ENCODE peak calls at places on chromosomes 4 and X, in seven cellular contexts. One of them, this sample, is unnamed.

GRCh38 chr4:94947681-94948108 is 189.9 kb downstream of the BMPR1B start:
- DNase-seq in HCT116: no peak
- DNase-seq in A549: no peak
- DNase-seq in IMR-90: no peak
- DNase-seq in HepG2: no peak
- DNase-seq in H1: no peak
- DNase-seq in SK-N-SH: no peak
- DNase-seq in this sample: no peak

GRCh38 chr4:185028625-185029024 is 10.3 kb downstream of the HELT start:
- DNase-seq in H1: no peak
- DNase-seq in HCT116: no peak
- DNase-seq in SK-N-SH: no peak
- DNase-seq in HepG2: no peak
- DNase-seq in IMR-90: no peak
- DNase-seq in A549: no peak
- DNase-seq in this sample: no peak

GRCh38 chr4:16692021-16692420 is 206.4 kb downstream of the LDB2 start:
- DNase-seq in HCT116: no peak
- DNase-seq in A549: no peak
- DNase-seq in HepG2: no peak
- DNase-seq in SK-N-SH: no peak
- DNase-seq in H1: no peak
- DNase-seq in IMR-90: peak
- DNase-seq in this sample: no peak

GRCh38 chr4:55143858-55144257 is 18.5 kb upstream of the KDR start:
- DNase-seq in IMR-90: no peak
- DNase-seq in HepG2: no peak
- DNase-seq in H1: no peak
- DNase-seq in SK-N-SH: no peak
- DNase-seq in A549: no peak
- DNase-seq in HCT116: no peak
- DNase-seq in this sample: no peak

GRCh38 chrX:40418413-40419195 is 162.2 kb upstream of the ATP6AP2 start:
- DNase-seq in H1: no peak
- DNase-seq in SK-N-SH: no peak
- DNase-seq in HCT116: no peak
- DNase-seq in HepG2: no peak
- DNase-seq in IMR-90: no peak
- DNase-seq in A549: no peak
- DNase-seq in this sample: no peak

GRCh38 chr4:38161208-38162113 is 201.3 kb downstream of the PTTG2 start:
- DNase-seq in HCT116: no peak
- DNase-seq in A549: no peak
- DNase-seq in HepG2: no peak
- DNase-seq in IMR-90: peak
- DNase-seq in SK-N-SH: no peak
- DNase-seq in H1: no peak
- DNase-seq in this sample: no peak

GRCh38 chrX:133335027-133335426 is 80.3 kb downstream of the GPC4 start:
- DNase-seq in HCT116: no peak
- DNase-seq in HepG2: no peak
- DNase-seq in IMR-90: peak
- DNase-seq in H1: no peak
- DNase-seq in SK-N-SH: peak
- DNase-seq in A549: peak
- DNase-seq in this sample: peak

GRCh38 chr4:148648599-148648998 is 206.4 kb upstream of the NR3C2 start:
- DNase-seq in SK-N-SH: no peak
- DNase-seq in IMR-90: no peak
- DNase-seq in A549: no peak
- DNase-seq in HepG2: no peak
- DNase-seq in HCT116: no peak
- DNase-seq in H1: no peak
- DNase-seq in this sample: no peak

GRCh38 chrX:10045327-10046000 is 78.3 kb downstream of the CLDN34 start:
- DNase-seq in IMR-90: no peak
- DNase-seq in A549: no peak
- DNase-seq in H1: no peak
- DNase-seq in SK-N-SH: no peak
- DNase-seq in HepG2: no peak
- DNase-seq in HCT116: no peak
- DNase-seq in this sample: no peak

GRCh38 chr4:39528056-39528465 is 822 bp upstream of the UGDH start:
- DNase-seq in SK-N-SH: no peak
- DNase-seq in HCT116: no peak
- DNase-seq in HepG2: no peak
- DNase-seq in IMR-90: peak
- DNase-seq in H1: no peak
- DNase-seq in A549: no peak
- DNase-seq in this sample: no peak

GRCh38 chrX:8988456-8988855 is 45.5 kb downstream of the FAM9B start:
- DNase-seq in SK-N-SH: no peak
- DNase-seq in H1: no peak
- DNase-seq in HepG2: peak
- DNase-seq in IMR-90: peak
- DNase-seq in A549: peak
- DNase-seq in HCT116: no peak
- DNase-seq in this sample: no peak

GRCh38 chr4:60313616-60314015 is 886.5 kb upstream of the ADGRL3 start:
- DNase-seq in H1: no peak
- DNase-seq in HCT116: no peak
- DNase-seq in A549: no peak
- DNase-seq in IMR-90: peak
- DNase-seq in HepG2: no peak
- DNase-seq in SK-N-SH: no peak
- DNase-seq in this sample: no peak

GRCh38 chr4:136583567-136583966 is 948.7 kb downstream of the PCDH18 start:
- DNase-seq in H1: no peak
- DNase-seq in SK-N-SH: no peak
- DNase-seq in HCT116: no peak
- DNase-seq in A549: no peak
- DNase-seq in IMR-90: no peak
- DNase-seq in HepG2: no peak
- DNase-seq in this sample: no peak

GRCh38 chrX:136909706-136910564 is 29.4 kb upstream of the RBMX start:
- DNase-seq in H1: peak
- DNase-seq in SK-N-SH: peak
- DNase-seq in A549: peak
- DNase-seq in IMR-90: peak
- DNase-seq in HCT116: peak
- DNase-seq in HepG2: no peak
- DNase-seq in this sample: peak

GRCh38 chr4:41177016-41177415 is 37.3 kb downstream of the APBB2 start:
- DNase-seq in H1: no peak
- DNase-seq in SK-N-SH: no peak
- DNase-seq in A549: peak
- DNase-seq in HepG2: peak
- DNase-seq in IMR-90: peak
- DNase-seq in HCT116: no peak
- DNase-seq in this sample: no peak

GRCh38 chr4:88938138-88938537 is 118.8 kb downstream of the FAM13A start:
- DNase-seq in IMR-90: peak
- DNase-seq in H1: no peak
- DNase-seq in SK-N-SH: no peak
- DNase-seq in A549: peak
- DNase-seq in HCT116: no peak
- DNase-seq in HepG2: no peak
- DNase-seq in this sample: no peak

GRCh38 chr4:161186750-161187149 is 977.0 kb downstream of the FSTL5 start:
- DNase-seq in IMR-90: no peak
- DNase-seq in H1: no peak
- DNase-seq in HCT116: no peak
- DNase-seq in SK-N-SH: peak
- DNase-seq in A549: no peak
- DNase-seq in HepG2: no peak
- DNase-seq in this sample: no peak

GRCh38 chrX:17655232-17656034 is 81.9 kb upstream of the SCML1 start:
- DNase-seq in SK-N-SH: peak
- DNase-seq in H1: no peak
- DNase-seq in A549: no peak
- DNase-seq in HCT116: no peak
- DNase-seq in HepG2: no peak
- DNase-seq in IMR-90: peak
- DNase-seq in this sample: no peak

GRCh38 chrX:151391722-151392121 is 5.3 kb upstream of the VMA21 start:
- DNase-seq in IMR-90: no peak
- DNase-seq in A549: no peak
- DNase-seq in HepG2: no peak
- DNase-seq in H1: no peak
- DNase-seq in SK-N-SH: no peak
- DNase-seq in HCT116: no peak
- DNase-seq in this sample: peak

GRCh38 chrX:129523076-129524055 is at the start of gene SMARCA1:
- DNase-seq in SK-N-SH: peak
- DNase-seq in HepG2: peak
- DNase-seq in HCT116: peak
- DNase-seq in H1: no peak
- DNase-seq in IMR-90: peak
- DNase-seq in A549: peak
- DNase-seq in this sample: peak

GRCh38 chr4:1154523-1155182 is 17.7 kb downstream of the SPON2 start:
- DNase-seq in SK-N-SH: no peak
- DNase-seq in H1: no peak
- DNase-seq in HepG2: no peak
- DNase-seq in A549: no peak
- DNase-seq in IMR-90: peak
- DNase-seq in HCT116: no peak
- DNase-seq in this sample: no peak
- TF ChIP-seq RAD21 in SK-N-SH: no peak
- TF ChIP-seq RAD21 in H1: no peak
- TF ChIP-seq RAD21 in HepG2: no peak
- TF ChIP-seq RAD21 in A549: no peak
- TF ChIP-seq RAD21 in IMR-90: no peak
- TF ChIP-seq RAD21 in HCT116: no peak
- TF ChIP-seq RAD21 in this sample: no peak

DNA sequence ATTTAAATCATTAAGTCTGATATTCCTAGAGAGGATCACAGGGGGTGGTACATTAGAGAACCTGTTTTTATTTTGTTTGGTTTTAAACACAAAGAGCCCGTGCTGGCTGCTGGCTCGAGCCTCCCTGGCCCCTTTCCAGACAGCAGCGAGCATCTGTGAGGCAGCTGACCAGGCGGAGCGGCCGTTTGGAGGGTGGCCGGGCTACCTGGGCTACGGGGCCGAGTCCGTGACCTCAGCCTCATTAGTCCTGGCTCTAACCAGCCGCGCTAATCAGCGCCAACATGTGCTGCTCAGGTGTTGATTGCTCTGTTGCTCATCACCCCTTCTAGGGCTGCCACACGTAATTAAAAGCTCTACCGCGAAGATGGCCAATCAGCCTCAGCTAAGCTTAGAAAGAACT is 35.3 kb downstream of the DCTD start:
- DNase-seq in A549: no peak
- DNase-seq in H1: no peak
- DNase-seq in SK-N-SH: peak
- DNase-seq in HepG2: no peak
- DNase-seq in HCT116: no peak
- DNase-seq in IMR-90: no peak
- DNase-seq in this sample: no peak
- TF ChIP-seq RAD21 in A549: no peak
- TF ChIP-seq RAD21 in H1: no peak
- TF ChIP-seq RAD21 in SK-N-SH: no peak
- TF ChIP-seq RAD21 in HepG2: no peak
- TF ChIP-seq RAD21 in HCT116: no peak
- TF ChIP-seq RAD21 in IMR-90: no peak
- TF ChIP-seq RAD21 in this sample: no peak

GRCh38 chr4:108432418-108432817 is 188.0 kb upstream of the RPL34 start:
- DNase-seq in HCT116: no peak
- DNase-seq in IMR-90: no peak
- DNase-seq in A549: no peak
- DNase-seq in H1: no peak
- DNase-seq in HepG2: no peak
- DNase-seq in SK-N-SH: no peak
- DNase-seq in this sample: no peak

GRCh38 chr4:108430921-108431320 is 189.5 kb upstream of the RPL34 start:
- DNase-seq in A549: no peak
- DNase-seq in IMR-90: no peak
- DNase-seq in HepG2: no peak
- DNase-seq in HCT116: no peak
- DNase-seq in SK-N-SH: no peak
- DNase-seq in H1: no peak
- DNase-seq in this sample: no peak

GRCh38 chr4:108427946-108428345 is 192.4 kb upstream of the RPL34 start:
- DNase-seq in HepG2: no peak
- DNase-seq in HCT116: no peak
- DNase-seq in H1: no peak
- DNase-seq in IMR-90: peak
- DNase-seq in SK-N-SH: no peak
- DNase-seq in A549: no peak
- DNase-seq in this sample: no peak

DNA sequence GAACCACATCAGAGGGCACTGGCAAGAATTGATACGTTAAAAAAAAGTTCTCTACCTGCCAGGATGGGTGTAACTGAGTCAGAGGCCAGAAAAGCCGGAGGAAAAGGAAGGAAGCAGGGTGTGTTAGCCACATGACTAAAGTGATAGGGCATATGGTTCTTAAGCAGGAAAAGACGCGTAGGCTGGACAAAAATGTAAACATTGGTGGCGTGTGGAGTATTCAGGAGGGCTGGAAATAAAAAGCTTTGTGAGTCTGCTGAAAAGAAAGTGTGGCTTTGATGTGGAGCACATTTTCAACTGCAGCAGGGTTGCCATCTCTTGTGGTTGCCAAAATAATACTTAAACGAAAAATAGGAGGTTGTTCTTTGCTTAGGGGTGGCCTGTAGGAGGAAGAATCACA is 186.5 kb upstream of the RPL34 start:
- DNase-seq in IMR-90: peak
- DNase-seq in H1: no peak
- DNase-seq in HepG2: no peak
- DNase-seq in A549: no peak
- DNase-seq in HCT116: no peak
- DNase-seq in SK-N-SH: no peak
- DNase-seq in this sample: no peak
- TF ChIP-seq RAD21 in IMR-90: no peak
- TF ChIP-seq RAD21 in H1: no peak
- TF ChIP-seq RAD21 in HepG2: no peak
- TF ChIP-seq RAD21 in A549: no peak
- TF ChIP-seq RAD21 in HCT116: no peak
- TF ChIP-seq RAD21 in SK-N-SH: no peak
- TF ChIP-seq RAD21 in this sample: no peak

DNA sequence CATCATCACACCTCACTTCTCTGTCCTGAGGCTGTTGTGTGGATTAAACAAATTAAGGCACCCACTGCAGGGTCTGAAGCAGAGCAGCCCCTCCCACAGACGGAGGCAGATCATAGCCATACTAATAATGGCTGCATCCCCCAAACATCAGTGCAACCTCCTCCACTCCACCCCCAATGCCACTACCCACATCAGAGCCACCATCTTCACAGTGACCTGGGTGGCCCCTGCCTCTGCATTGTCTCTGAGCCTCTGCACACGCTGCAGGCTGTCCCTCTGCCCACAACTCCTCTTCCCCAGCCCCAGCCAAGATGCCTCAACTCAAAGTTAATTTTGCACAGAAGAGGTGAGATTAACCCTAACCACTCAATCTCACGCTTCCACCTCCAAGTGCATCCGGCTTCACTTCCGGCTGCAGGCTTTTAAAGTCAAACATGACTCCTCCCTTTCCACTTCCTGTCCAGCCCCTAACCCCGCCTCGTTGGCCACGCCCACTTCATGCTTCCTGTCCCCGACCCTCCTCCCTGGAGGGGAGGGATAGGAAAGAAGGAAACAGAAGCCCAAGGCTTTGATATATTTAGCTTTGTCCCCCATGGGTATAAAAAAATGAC is 22.7 kb downstream of the JAKMIP1 start:
- DNase-seq in HCT116: no peak
- DNase-seq in A549: peak
- DNase-seq in HepG2: no peak
- DNase-seq in IMR-90: no peak
- DNase-seq in H1: no peak
- DNase-seq in SK-N-SH: no peak
- DNase-seq in this sample: peak
- TF ChIP-seq RAD21 in HCT116: no peak
- TF ChIP-seq RAD21 in A549: no peak
- TF ChIP-seq RAD21 in HepG2: no peak
- TF ChIP-seq RAD21 in IMR-90: no peak
- TF ChIP-seq RAD21 in H1: no peak
- TF ChIP-seq RAD21 in SK-N-SH: no peak
- TF ChIP-seq RAD21 in this sample: no peak

This sample was measured in K562.